ENCODE peak calls at places on chromosomes 3 and 15, in six cellular contexts. One of them, this sample, is unnamed.

GRCh38 chr3:29195055-29195454 is 85.8 kb upstream of the RBMS3 start:
- DNase-seq in breast epithelium: no peak
- DNase-seq in GDM1: no peak
- DNase-seq in GM18507: no peak
- DNase-seq in dermis blood vessel endothelial cell: no peak
- DNase-seq in foreskin melanocyte: no peak
- DNase-seq in this sample: no peak

GRCh38 chr3:184532940-184533732 is 28.4 kb upstream of the EPHB3 start:
- DNase-seq in breast epithelium: no peak
- DNase-seq in GDM1: no peak
- DNase-seq in GM18507: no peak
- DNase-seq in dermis blood vessel endothelial cell: no peak
- DNase-seq in foreskin melanocyte: no peak
- DNase-seq in this sample: no peak

GRCh38 chr3:52313774-52314188 is 2.3 kb upstream of the DNAH1 start:
- DNase-seq in breast epithelium: no peak
- DNase-seq in GDM1: no peak
- DNase-seq in GM18507: peak; percentile 74
- DNase-seq in dermis blood vessel endothelial cell: peak; percentile 72
- DNase-seq in foreskin melanocyte: no peak
- DNase-seq in this sample: no peak

GRCh38 chr15:67149068-67149841 is 83.9 kb downstream of the SMAD3 start:
- DNase-seq in breast epithelium: no peak
- DNase-seq in GDM1: no peak
- DNase-seq in GM18507: no peak
- DNase-seq in dermis blood vessel endothelial cell: no peak
- DNase-seq in foreskin melanocyte: peak; percentile 86
- DNase-seq in this sample: no peak

GRCh38 chr3:43913549-43913948 is 222.8 kb downstream of the ABHD5 start:
- DNase-seq in breast epithelium: no peak
- DNase-seq in GDM1: no peak
- DNase-seq in GM18507: no peak
- DNase-seq in dermis blood vessel endothelial cell: no peak
- DNase-seq in foreskin melanocyte: no peak
- DNase-seq in this sample: no peak

GRCh38 chr15:80081390-80081789 is 21.9 kb downstream of the ZFAND6 start:
- DNase-seq in breast epithelium: no peak
- DNase-seq in GDM1: peak; percentile 28
- DNase-seq in GM18507: no peak
- DNase-seq in dermis blood vessel endothelial cell: no peak
- DNase-seq in foreskin melanocyte: no peak
- DNase-seq in this sample: no peak

GRCh38 chr3:165254812-165255211 is 58.6 kb upstream of the SLITRK3 start:
- DNase-seq in breast epithelium: no peak
- DNase-seq in GDM1: no peak
- DNase-seq in GM18507: no peak
- DNase-seq in dermis blood vessel endothelial cell: no peak
- DNase-seq in foreskin melanocyte: peak; percentile 50
- DNase-seq in this sample: no peak

GRCh38 chr3:41987627-41988026 is 25.7 kb upstream of the ULK4 start:
- DNase-seq in breast epithelium: no peak
- DNase-seq in GDM1: no peak
- DNase-seq in GM18507: no peak
- DNase-seq in dermis blood vessel endothelial cell: no peak
- DNase-seq in foreskin melanocyte: no peak
- DNase-seq in this sample: no peak

GRCh38 chr3:49638445-49638844 is 35.7 kb upstream of the APEH start:
- DNase-seq in breast epithelium: no peak
- DNase-seq in GDM1: no peak
- DNase-seq in GM18507: no peak
- DNase-seq in dermis blood vessel endothelial cell: no peak
- DNase-seq in foreskin melanocyte: no peak
- DNase-seq in this sample: no peak

GRCh38 chr3:396293-396692 is 199.7 kb downstream of the CHL1 start:
- DNase-seq in breast epithelium: no peak
- DNase-seq in GDM1: no peak
- DNase-seq in GM18507: no peak
- DNase-seq in dermis blood vessel endothelial cell: no peak
- DNase-seq in foreskin melanocyte: no peak
- DNase-seq in this sample: no peak

GRCh38 chr15:74010929-74011540 is 16.5 kb downstream of the PML start:
- DNase-seq in breast epithelium: no peak
- DNase-seq in GDM1: no peak
- DNase-seq in GM18507: no peak
- DNase-seq in dermis blood vessel endothelial cell: peak; percentile 66
- DNase-seq in foreskin melanocyte: no peak
- DNase-seq in this sample: no peak

GRCh38 chr3:37640636-37641375 is 220.9 kb upstream of the CTDSPL start:
- DNase-seq in breast epithelium: no peak
- DNase-seq in GDM1: no peak
- DNase-seq in GM18507: no peak
- DNase-seq in dermis blood vessel endothelial cell: peak; percentile 31
- DNase-seq in foreskin melanocyte: no peak
- DNase-seq in this sample: no peak

GRCh38 chr15:36053746-36054145 is 507.8 kb upstream of the DPH6 start:
- DNase-seq in breast epithelium: no peak
- DNase-seq in GDM1: no peak
- DNase-seq in GM18507: no peak
- DNase-seq in dermis blood vessel endothelial cell: no peak
- DNase-seq in foreskin melanocyte: no peak
- DNase-seq in this sample: no peak

GRCh38 chr15:58103482-58103881 is 34.7 kb upstream of the AQP9 start:
- DNase-seq in breast epithelium: no peak
- DNase-seq in GDM1: no peak
- DNase-seq in GM18507: no peak
- DNase-seq in dermis blood vessel endothelial cell: no peak
- DNase-seq in foreskin melanocyte: no peak
- DNase-seq in this sample: no peak

GRCh38 chr3:171457263-171458055 is 2.7 kb downstream of the TNIK start:
- DNase-seq in breast epithelium: no peak
- DNase-seq in GDM1: no peak
- DNase-seq in GM18507: no peak
- DNase-seq in dermis blood vessel endothelial cell: no peak
- DNase-seq in foreskin melanocyte: peak; percentile 21
- DNase-seq in this sample: no peak

GRCh38 chr15:65903296-65904073 is 34.2 kb downstream of the RAB11A start:
- DNase-seq in breast epithelium: no peak
- DNase-seq in GDM1: no peak
- DNase-seq in GM18507: no peak
- DNase-seq in dermis blood vessel endothelial cell: peak; percentile 15
- DNase-seq in foreskin melanocyte: peak; percentile 9
- DNase-seq in this sample: no peak

GRCh38 chr15:43975326-43975725 is 148.5 kb downstream of the WDR76 start:
- DNase-seq in breast epithelium: no peak
- DNase-seq in GDM1: no peak
- DNase-seq in GM18507: no peak
- DNase-seq in dermis blood vessel endothelial cell: no peak
- DNase-seq in foreskin melanocyte: no peak
- DNase-seq in this sample: no peak

GRCh38 chr3:125154800-125155269 is 57.7 kb downstream of the SLC12A8 start:
- DNase-seq in breast epithelium: no peak
- DNase-seq in GDM1: no peak
- DNase-seq in GM18507: no peak
- DNase-seq in dermis blood vessel endothelial cell: no peak
- DNase-seq in foreskin melanocyte: no peak
- DNase-seq in this sample: no peak

GRCh38 chr3:127714151-127714571 is 41.4 kb downstream of the ABTB1 start:
- DNase-seq in breast epithelium: no peak
- DNase-seq in GDM1: no peak
- DNase-seq in GM18507: no peak
- DNase-seq in dermis blood vessel endothelial cell: peak; percentile 77
- DNase-seq in foreskin melanocyte: no peak
- DNase-seq in this sample: no peak

GRCh38 chr15:66629817-66630576 is 64.2 kb upstream of the LCTL start:
- DNase-seq in breast epithelium: no peak
- DNase-seq in GDM1: no peak
- DNase-seq in GM18507: no peak
- DNase-seq in dermis blood vessel endothelial cell: no peak
- DNase-seq in foreskin melanocyte: no peak
- DNase-seq in this sample: no peak

GRCh38 chr3:124818398-124819150 is 68.6 kb downstream of the ITGB5 start:
- DNase-seq in breast epithelium: no peak
- DNase-seq in GDM1: no peak
- DNase-seq in GM18507: no peak
- DNase-seq in dermis blood vessel endothelial cell: no peak
- DNase-seq in foreskin melanocyte: peak; percentile 71
- DNase-seq in this sample: no peak

GRCh38 chr3:56314842-56315241 is 153.4 kb downstream of the ERC2 start:
- DNase-seq in breast epithelium: peak; percentile 87
- DNase-seq in GDM1: no peak
- DNase-seq in GM18507: no peak
- DNase-seq in dermis blood vessel endothelial cell: no peak
- DNase-seq in foreskin melanocyte: no peak
- DNase-seq in this sample: no peak

GRCh38 chr3:126166009-126166408 is 14.4 kb downstream of the ALDH1L1 start:
- DNase-seq in breast epithelium: no peak
- DNase-seq in GDM1: no peak
- DNase-seq in GM18507: no peak
- DNase-seq in dermis blood vessel endothelial cell: no peak
- DNase-seq in foreskin melanocyte: no peak
- DNase-seq in this sample: no peak

GRCh38 chr3:194112120-194113106 is 23.5 kb upstream of the HES1 start:
- DNase-seq in breast epithelium: peak; percentile 84
- DNase-seq in GDM1: no peak
- DNase-seq in GM18507: no peak
- DNase-seq in dermis blood vessel endothelial cell: no peak
- DNase-seq in foreskin melanocyte: no peak
- DNase-seq in this sample: no peak

GRCh38 chr3:169404491-169404890 is 259.0 kb downstream of the MECOM start:
- DNase-seq in breast epithelium: no peak
- DNase-seq in GDM1: no peak
- DNase-seq in GM18507: no peak
- DNase-seq in dermis blood vessel endothelial cell: no peak
- DNase-seq in foreskin melanocyte: no peak
- DNase-seq in this sample: no peak

GRCh38 chr3:13092621-13093339 is 19.6 kb upstream of the IQSEC1 start:
- DNase-seq in breast epithelium: no peak
- DNase-seq in GDM1: no peak
- DNase-seq in GM18507: no peak
- DNase-seq in dermis blood vessel endothelial cell: no peak
- DNase-seq in foreskin melanocyte: no peak
- DNase-seq in this sample: no peak

GRCh38 chr15:74857082-74857655 is 14.2 kb upstream of the ULK3 start:
- DNase-seq in breast epithelium: no peak
- DNase-seq in GDM1: no peak
- DNase-seq in GM18507: no peak
- DNase-seq in dermis blood vessel endothelial cell: no peak
- DNase-seq in foreskin melanocyte: no peak
- DNase-seq in this sample: no peak

GRCh38 chr15:95615436-95615835 is 715.1 kb upstream of the NR2F2 start:
- DNase-seq in breast epithelium: no peak
- DNase-seq in GDM1: no peak
- DNase-seq in GM18507: no peak
- DNase-seq in dermis blood vessel endothelial cell: no peak
- DNase-seq in foreskin melanocyte: no peak
- DNase-seq in this sample: no peak

GRCh38 chr3:68878322-68878721 is 54.0 kb downstream of the TAFA4 start:
- DNase-seq in breast epithelium: no peak
- DNase-seq in GDM1: no peak
- DNase-seq in GM18507: no peak
- DNase-seq in dermis blood vessel endothelial cell: peak; percentile 47
- DNase-seq in foreskin melanocyte: peak; percentile 8
- DNase-seq in this sample: no peak

GRCh38 chr3:4311496-4311895 is 8.3 kb downstream of the SETMAR start:
- DNase-seq in breast epithelium: no peak
- DNase-seq in GDM1: no peak
- DNase-seq in GM18507: no peak
- DNase-seq in dermis blood vessel endothelial cell: no peak
- DNase-seq in foreskin melanocyte: no peak
- DNase-seq in this sample: no peak

GRCh38 chr3:169104972-169105371 is 558.5 kb downstream of the MECOM start:
- DNase-seq in breast epithelium: no peak
- DNase-seq in GDM1: no peak
- DNase-seq in GM18507: no peak
- DNase-seq in dermis blood vessel endothelial cell: peak; percentile 48
- DNase-seq in foreskin melanocyte: no peak
- DNase-seq in this sample: no peak

GRCh38 chr15:94576889-94577533 is 345.6 kb downstream of the MCTP2 start:
- DNase-seq in breast epithelium: no peak
- DNase-seq in GDM1: peak; percentile 27
- DNase-seq in GM18507: no peak
- DNase-seq in dermis blood vessel endothelial cell: peak; percentile 61
- DNase-seq in foreskin melanocyte: peak; percentile 25
- DNase-seq in this sample: no peak

GRCh38 chr15:39156166-39156565 is 424.7 kb upstream of the THBS1 start:
- DNase-seq in breast epithelium: no peak
- DNase-seq in GDM1: no peak
- DNase-seq in GM18507: no peak
- DNase-seq in dermis blood vessel endothelial cell: no peak
- DNase-seq in foreskin melanocyte: no peak
- DNase-seq in this sample: no peak

GRCh38 chr3:116005404-116005803 is 382.1 kb downstream of the GAP43 start:
- DNase-seq in breast epithelium: no peak
- DNase-seq in GDM1: no peak
- DNase-seq in GM18507: no peak
- DNase-seq in dermis blood vessel endothelial cell: no peak
- DNase-seq in foreskin melanocyte: no peak
- DNase-seq in this sample: peak; percentile 73

GRCh38 chr3:132642539-132642847 is 17.1 kb downstream of the ACAD11 start:
- DNase-seq in breast epithelium: no peak
- DNase-seq in GDM1: no peak
- DNase-seq in GM18507: no peak
- DNase-seq in dermis blood vessel endothelial cell: no peak
- DNase-seq in foreskin melanocyte: no peak
- DNase-seq in this sample: no peak

GRCh38 chr15:101434032-101434920 is 55.2 kb downstream of the PCSK6 start:
- DNase-seq in breast epithelium: no peak
- DNase-seq in GDM1: no peak
- DNase-seq in GM18507: no peak
- DNase-seq in dermis blood vessel endothelial cell: no peak
- DNase-seq in foreskin melanocyte: no peak
- DNase-seq in this sample: no peak

GRCh38 chr15:48406240-48406891 is 75.1 kb downstream of the DUT start:
- DNase-seq in breast epithelium: no peak
- DNase-seq in GDM1: no peak
- DNase-seq in GM18507: no peak
- DNase-seq in dermis blood vessel endothelial cell: no peak
- DNase-seq in foreskin melanocyte: no peak
- DNase-seq in this sample: no peak

GRCh38 chr3:127694467-127695215 is 21.9 kb downstream of the ABTB1 start:
- DNase-seq in breast epithelium: no peak
- DNase-seq in GDM1: no peak
- DNase-seq in GM18507: no peak
- DNase-seq in dermis blood vessel endothelial cell: peak; percentile 58
- DNase-seq in foreskin melanocyte: no peak
- DNase-seq in this sample: no peak

This sample was measured in amniotic stem cell.